ENCODE peak calls at places on chromosome 4, in five cellular contexts. One of them, this sample, is unnamed.
A peak's percentile ranks its signal among the peaks of the same experiment; 100 is the strongest.

GRCh38 chr4:39166177-39166576 is 16.2 kb upstream of the WDR19 start:
- DNase-seq in heart left ventricle: no peak
- DNase-seq in spleen: no peak
- DNase-seq in breast epithelium: no peak
- DNase-seq in IMR-90: no peak
- DNase-seq in this sample: no peak

GRCh38 chr4:53914313-53915016 is 149.9 kb downstream of the CHIC2 start:
- DNase-seq in heart left ventricle: no peak
- DNase-seq in spleen: no peak
- DNase-seq in breast epithelium: no peak
- DNase-seq in IMR-90: peak; percentile 96
- DNase-seq in this sample: peak; percentile 72

GRCh38 chr4:152996101-152996500 is 60.0 kb downstream of the FHDC1 start:
- DNase-seq in heart left ventricle: no peak
- DNase-seq in spleen: no peak
- DNase-seq in breast epithelium: peak; percentile 63
- DNase-seq in IMR-90: no peak
- DNase-seq in this sample: no peak

GRCh38 chr4:126794363-126794762 is 838.4 kb upstream of the INTU start:
- DNase-seq in heart left ventricle: no peak
- DNase-seq in spleen: no peak
- DNase-seq in breast epithelium: no peak
- DNase-seq in IMR-90: peak; percentile 68
- DNase-seq in this sample: no peak

GRCh38 chr4:40251366-40251765 is 54.5 kb downstream of the RHOH start:
- DNase-seq in heart left ventricle: no peak
- DNase-seq in spleen: no peak
- DNase-seq in breast epithelium: no peak
- DNase-seq in IMR-90: no peak
- DNase-seq in this sample: no peak

GRCh38 chr4:84967292-84967651 is 782 bp upstream of the WDFY3 start:
- DNase-seq in heart left ventricle: no peak
- DNase-seq in spleen: no peak
- DNase-seq in breast epithelium: no peak
- DNase-seq in IMR-90: peak; percentile 38
- DNase-seq in this sample: no peak

GRCh38 chr4:168766537-168767316 is 243.3 kb downstream of the CBR4 start:
- DNase-seq in heart left ventricle: no peak
- DNase-seq in spleen: no peak
- DNase-seq in breast epithelium: no peak
- DNase-seq in IMR-90: peak; percentile 88
- DNase-seq in this sample: no peak

GRCh38 chr4:138175337-138175794 is 66.8 kb downstream of the SLC7A11 start:
- DNase-seq in heart left ventricle: peak; percentile 30
- DNase-seq in spleen: no peak
- DNase-seq in breast epithelium: no peak
- DNase-seq in IMR-90: peak; percentile 61
- DNase-seq in this sample: no peak

GRCh38 chr4:560061-560460 is 16.0 kb downstream of the TMEM271 start:
- DNase-seq in heart left ventricle: no peak
- DNase-seq in spleen: no peak
- DNase-seq in breast epithelium: no peak
- DNase-seq in IMR-90: no peak
- DNase-seq in this sample: peak; percentile 77

GRCh38 chr4:47313396-47313795 is 150.1 kb downstream of the COMMD8 start:
- DNase-seq in heart left ventricle: no peak
- DNase-seq in spleen: no peak
- DNase-seq in breast epithelium: no peak
- DNase-seq in IMR-90: peak; percentile 47
- DNase-seq in this sample: no peak

GRCh38 chr4:158578476-158578875 is 56.8 kb downstream of the RXFP1 start:
- DNase-seq in heart left ventricle: no peak
- DNase-seq in spleen: no peak
- DNase-seq in breast epithelium: no peak
- DNase-seq in IMR-90: peak; percentile 51
- DNase-seq in this sample: no peak

GRCh38 chr4:132669786-132670185 is 479.3 kb upstream of the PCDH10 start:
- DNase-seq in heart left ventricle: no peak
- DNase-seq in spleen: no peak
- DNase-seq in breast epithelium: no peak
- DNase-seq in IMR-90: no peak
- DNase-seq in this sample: no peak

GRCh38 chr4:138632856-138633255 is 382.7 kb upstream of the NOCT start:
- DNase-seq in heart left ventricle: no peak
- DNase-seq in spleen: no peak
- DNase-seq in breast epithelium: no peak
- DNase-seq in IMR-90: no peak
- DNase-seq in this sample: no peak

GRCh38 chr4:88623097-88623496 is 30.8 kb downstream of the HERC3 start:
- DNase-seq in heart left ventricle: no peak
- DNase-seq in spleen: no peak
- DNase-seq in breast epithelium: no peak
- DNase-seq in IMR-90: peak; percentile 86
- DNase-seq in this sample: no peak

GRCh38 chr4:39169426-39169825 is 12.9 kb upstream of the WDR19 start:
- DNase-seq in heart left ventricle: no peak
- DNase-seq in spleen: no peak
- DNase-seq in breast epithelium: no peak
- DNase-seq in IMR-90: no peak
- DNase-seq in this sample: no peak

DNA sequence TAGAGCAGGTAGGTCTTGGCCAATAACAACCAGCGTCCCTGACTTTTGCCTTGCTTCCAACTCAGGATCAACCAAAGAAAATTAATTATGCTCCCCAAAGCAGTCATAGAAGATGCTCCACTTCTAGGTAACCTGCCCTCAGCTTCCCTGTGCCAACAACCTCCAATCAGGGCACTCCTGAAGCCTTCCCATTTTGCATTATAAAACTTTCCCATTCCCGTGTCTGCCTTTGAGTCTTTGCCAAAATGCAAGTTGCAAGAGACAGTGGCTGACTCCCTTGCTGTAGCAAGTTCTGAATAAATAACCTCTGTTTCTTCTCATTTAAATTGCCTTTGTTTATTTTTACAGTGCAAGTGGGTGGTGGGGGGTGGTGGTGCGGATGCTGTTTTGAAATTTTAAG is 418.0 kb downstream of the PACRGL start:
- DNase-seq in heart left ventricle: no peak
- DNase-seq in spleen: no peak
- DNase-seq in breast epithelium: no peak
- DNase-seq in IMR-90: no peak
- DNase-seq in this sample: no peak
- H3K9me3 ChIP-seq in heart left ventricle: no peaks in the 10 kb centered on the region
- H3K9me3 ChIP-seq in spleen: no peaks in the 10 kb centered on the region
- H3K9me3 ChIP-seq in breast epithelium: peaks cover 2% of the 10 kb centered on the region
- H3K9me3 ChIP-seq in IMR-90: peaks cover 11% of the 10 kb centered on the region
- H3K9me3 ChIP-seq in this sample: no peaks in the 10 kb centered on the region

GRCh38 chr4:10529891-10530786 is 72.9 kb upstream of the ZNF518B start:
- DNase-seq in heart left ventricle: peak; percentile 30
- DNase-seq in spleen: no peak
- DNase-seq in breast epithelium: no peak
- DNase-seq in IMR-90: no peak
- DNase-seq in this sample: no peak
- TF ChIP-seq POLR2A in heart left ventricle: no peak
- TF ChIP-seq POLR2A in spleen: no peak
- TF ChIP-seq POLR2A in breast epithelium: no peak
- TF ChIP-seq POLR2A in IMR-90: no peak
- TF ChIP-seq POLR2A in this sample: no peak

DNA sequence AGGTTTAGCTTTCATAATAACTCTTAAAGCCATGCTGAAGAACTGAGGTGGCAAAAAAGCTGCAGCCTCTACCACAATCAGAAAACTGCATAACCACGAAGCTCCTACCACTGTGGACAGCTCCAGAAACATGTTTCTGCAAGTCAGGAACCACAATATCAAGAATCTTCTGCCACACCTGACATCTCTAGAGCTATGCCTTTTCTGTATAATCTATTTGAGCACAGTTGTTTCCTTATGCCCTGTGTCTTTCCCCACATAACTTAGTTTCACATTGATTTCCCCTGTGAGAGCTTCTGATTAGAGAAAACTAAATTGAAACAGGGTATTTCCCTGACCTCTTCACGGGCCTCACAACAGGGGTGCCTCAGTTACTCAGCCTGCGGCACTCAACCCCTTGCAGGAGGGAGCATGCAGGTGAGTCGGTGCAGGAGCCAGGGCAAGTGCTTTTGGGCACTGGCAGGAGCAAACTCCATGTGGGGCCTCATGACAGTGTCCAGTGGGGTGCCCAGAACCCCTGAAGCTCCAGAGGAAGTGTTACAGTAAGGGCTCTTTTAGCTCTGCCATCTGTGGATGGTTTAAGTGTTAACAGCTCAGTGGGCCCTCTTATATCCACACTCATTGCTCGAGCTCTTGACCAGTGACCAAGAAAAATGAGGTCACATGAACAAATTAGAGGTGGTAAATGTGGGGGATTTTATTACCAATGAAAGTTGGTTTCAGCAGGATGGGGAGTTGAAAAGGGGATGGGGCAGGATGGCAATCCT is 132.8 kb upstream of the BMP3 start:
- DNase-seq in heart left ventricle: no peak
- DNase-seq in spleen: peak; percentile 32
- DNase-seq in breast epithelium: no peak
- DNase-seq in IMR-90: no peak
- DNase-seq in this sample: no peak
- H3K9me3 ChIP-seq in heart left ventricle: no peaks in the 10 kb centered on the region
- H3K9me3 ChIP-seq in spleen: peaks cover 16% of the 10 kb centered on the region
- H3K9me3 ChIP-seq in breast epithelium: peaks cover 9% of the 10 kb centered on the region
- H3K9me3 ChIP-seq in IMR-90: no peaks in the 10 kb centered on the region
- H3K9me3 ChIP-seq in this sample: no peaks in the 10 kb centered on the region

DNA sequence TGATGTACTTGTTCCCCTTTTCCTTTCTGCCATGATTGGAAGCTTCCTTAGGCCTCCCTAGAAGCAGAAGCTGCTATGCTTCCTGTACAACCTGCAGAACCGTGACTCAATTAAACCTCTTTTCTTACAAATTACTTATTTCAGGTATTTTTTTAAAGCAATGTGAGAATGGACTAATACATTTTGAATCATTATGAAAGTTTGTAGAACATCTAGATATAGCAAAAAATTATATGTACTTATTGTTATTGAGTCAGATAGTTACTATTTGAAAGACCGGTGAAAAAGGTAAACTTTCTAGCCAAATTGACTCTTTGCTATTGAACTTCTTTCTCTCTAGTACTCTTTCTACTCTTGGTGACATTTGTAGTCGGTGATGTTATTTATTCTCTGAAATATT is 777.3 kb upstream of the GALNTL6 start:
- DNase-seq in heart left ventricle: no peak
- DNase-seq in spleen: no peak
- DNase-seq in breast epithelium: no peak
- DNase-seq in IMR-90: no peak
- DNase-seq in this sample: no peak
- TF ChIP-seq POLR2A in heart left ventricle: no peak
- TF ChIP-seq POLR2A in spleen: no peak
- TF ChIP-seq POLR2A in breast epithelium: no peak
- TF ChIP-seq POLR2A in IMR-90: no peak
- TF ChIP-seq POLR2A in this sample: no peak

DNA sequence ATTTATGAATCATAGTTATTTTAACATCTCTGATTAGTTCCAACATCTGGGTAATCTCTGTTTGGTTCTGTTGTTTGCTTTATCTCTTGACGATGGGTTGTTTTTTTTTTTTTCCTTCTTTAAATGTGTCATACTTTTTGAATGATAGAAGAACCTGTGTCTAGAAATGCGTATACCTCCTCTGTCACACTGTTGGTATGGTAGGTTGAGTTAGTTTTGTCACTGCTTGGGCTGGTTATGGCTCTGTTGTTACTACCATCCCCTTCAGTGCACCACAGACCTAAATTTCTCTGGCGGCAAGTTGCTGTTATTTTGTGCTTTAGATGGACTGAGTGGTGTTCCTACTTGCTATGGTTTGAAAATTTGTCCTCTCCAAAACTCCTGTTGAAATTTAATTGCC is 16.8 kb downstream of the STIM2 start:
- DNase-seq in heart left ventricle: no peak
- DNase-seq in spleen: no peak
- DNase-seq in breast epithelium: no peak
- DNase-seq in IMR-90: no peak
- DNase-seq in this sample: no peak
- H3K9me3 ChIP-seq in heart left ventricle: no peaks in the 10 kb centered on the region
- H3K9me3 ChIP-seq in spleen: peaks cover 21% of the 10 kb centered on the region
- H3K9me3 ChIP-seq in breast epithelium: no peaks in the 10 kb centered on the region
- H3K9me3 ChIP-seq in IMR-90: no peaks in the 10 kb centered on the region
- H3K9me3 ChIP-seq in this sample: no peaks in the 10 kb centered on the region

DNA sequence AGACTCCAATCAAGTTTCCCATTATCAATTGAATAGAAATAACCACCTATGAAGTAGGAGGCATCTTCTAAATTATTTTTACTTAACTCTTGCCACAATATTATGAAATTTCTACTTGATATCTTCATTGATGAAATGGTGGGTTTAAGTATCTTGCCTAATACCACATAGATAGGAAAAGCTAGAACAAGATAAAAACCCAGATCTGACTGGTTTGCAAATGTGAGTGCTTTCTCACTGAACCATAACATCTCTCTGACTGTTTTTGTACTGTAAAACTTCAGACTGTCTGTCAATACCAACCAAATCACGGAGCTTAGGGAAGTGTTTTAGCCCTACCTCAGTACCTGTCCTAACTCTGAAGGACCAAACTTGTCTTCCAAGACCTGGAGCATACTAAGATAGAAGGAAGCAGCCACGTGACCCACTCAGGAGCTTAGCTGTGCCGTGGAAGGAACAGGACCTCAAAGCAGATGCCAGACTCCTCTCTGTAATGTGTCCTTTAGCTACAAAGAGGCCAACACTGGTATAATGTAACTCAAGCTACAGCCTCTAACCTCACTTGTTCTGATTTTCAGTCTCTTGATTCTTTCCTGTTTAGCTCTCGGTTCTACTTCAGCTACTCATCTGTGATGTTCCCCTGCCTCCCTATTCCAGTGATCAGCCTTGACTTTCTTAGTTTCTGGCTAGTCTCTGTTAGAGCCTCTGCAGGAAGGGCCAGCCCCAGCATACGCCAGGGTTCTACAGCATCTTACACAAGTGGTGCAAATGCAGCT is 84.4 kb downstream of the LRP2BP start:
- DNase-seq in heart left ventricle: no peak
- DNase-seq in spleen: no peak
- DNase-seq in breast epithelium: no peak
- DNase-seq in IMR-90: no peak
- DNase-seq in this sample: no peak
- TF ChIP-seq POLR2A in heart left ventricle: no peak
- TF ChIP-seq POLR2A in spleen: no peak
- TF ChIP-seq POLR2A in breast epithelium: no peak
- TF ChIP-seq POLR2A in IMR-90: no peak
- TF ChIP-seq POLR2A in this sample: no peak

DNA sequence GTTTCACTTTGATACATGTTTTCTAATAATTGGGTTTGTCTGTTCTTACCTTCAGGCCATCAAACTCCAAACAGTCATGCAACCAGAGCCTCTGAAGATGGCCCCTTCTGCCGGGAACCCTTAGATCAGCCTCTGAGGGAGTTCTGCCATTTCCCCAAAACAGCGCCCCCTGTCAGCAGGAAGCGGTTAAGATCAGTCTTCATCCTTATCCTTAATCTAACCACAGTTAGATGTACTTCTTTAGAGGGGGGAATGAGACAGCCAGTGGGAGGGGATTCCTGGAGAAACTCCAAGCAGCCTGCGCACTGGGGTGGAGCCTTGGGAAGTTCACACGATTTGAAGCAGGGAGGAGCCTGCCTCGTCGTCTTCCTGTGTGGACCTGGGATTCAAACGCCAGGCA is 185.4 kb downstream of the INPP4B start:
- DNase-seq in heart left ventricle: no peak
- DNase-seq in spleen: no peak
- DNase-seq in breast epithelium: no peak
- DNase-seq in IMR-90: no peak
- DNase-seq in this sample: no peak
- H3K9me3 ChIP-seq in heart left ventricle: peaks cover 33% of the 10 kb centered on the region
- H3K9me3 ChIP-seq in spleen: peaks cover 53% of the 10 kb centered on the region
- H3K9me3 ChIP-seq in breast epithelium: peaks cover 52% of the 10 kb centered on the region
- H3K9me3 ChIP-seq in IMR-90: peaks cover 24% of the 10 kb centered on the region
- H3K9me3 ChIP-seq in this sample: peaks cover 48% of the 10 kb centered on the region